ENCODE peak calls at places on chromosome 22, in four cellular contexts. One of them, this sample, is unnamed.

GRCh38 chr22:50136431-50137047 is 34.0 kb upstream of the PANX2 start:
- DNase-seq in progenitor cell of endocrine pancreas: no peak
- DNase-seq in vagina: no peak
- DNase-seq in HepG2: no peak
- DNase-seq in this sample: no peak

GRCh38 chr22:29623553-29624169 is 20.2 kb downstream of the NF2 start:
- DNase-seq in progenitor cell of endocrine pancreas: no peak
- DNase-seq in vagina: no peak
- DNase-seq in HepG2: no peak
- DNase-seq in this sample: no peak

GRCh38 chr22:17922925-17923898 is 101.1 kb downstream of the MICAL3 start:
- DNase-seq in progenitor cell of endocrine pancreas: no peak
- DNase-seq in HepG2: no peak
- DNase-seq in vagina: no peak
- DNase-seq in this sample: no peak

GRCh38 chr22:23705358-23705757 is 14.5 kb downstream of the RGL4 start:
- DNase-seq in vagina: no peak
- DNase-seq in progenitor cell of endocrine pancreas: no peak
- DNase-seq in HepG2: no peak
- DNase-seq in this sample: no peak

GRCh38 chr22:42780070-42780540 is 59.4 kb upstream of the A4GALT start:
- DNase-seq in HepG2: peak; percentile 87
- DNase-seq in progenitor cell of endocrine pancreas: peak; percentile 30
- DNase-seq in vagina: no peak
- DNase-seq in this sample: no peak

GRCh38 chr22:31881867-31882266 is 62.5 kb upstream of the YWHAH start:
- DNase-seq in progenitor cell of endocrine pancreas: no peak
- DNase-seq in HepG2: no peak
- DNase-seq in vagina: no peak
- DNase-seq in this sample: no peak

GRCh38 chr22:28570697-28571373 is 108.8 kb downstream of the TTC28 start:
- DNase-seq in vagina: no peak
- DNase-seq in progenitor cell of endocrine pancreas: no peak
- DNase-seq in HepG2: no peak
- DNase-seq in this sample: no peak

GRCh38 chr22:17912942-17913704 is 111.2 kb downstream of the MICAL3 start:
- DNase-seq in HepG2: no peak
- DNase-seq in progenitor cell of endocrine pancreas: no peak
- DNase-seq in vagina: no peak
- DNase-seq in this sample: no peak

GRCh38 chr22:43346521-43346929 is 3.4 kb upstream of the SCUBE1 start:
- DNase-seq in vagina: no peak
- DNase-seq in progenitor cell of endocrine pancreas: peak; percentile 72
- DNase-seq in HepG2: peak; percentile 30
- DNase-seq in this sample: peak; percentile 35

GRCh38 chr22:30596886-30597285 is 5.2 kb upstream of the PES1 start:
- DNase-seq in vagina: no peak
- DNase-seq in HepG2: no peak
- DNase-seq in progenitor cell of endocrine pancreas: no peak
- DNase-seq in this sample: no peak

GRCh38 chr22:41862530-41863266 is 29.8 kb downstream of the SREBF2 start:
- DNase-seq in vagina: no peak
- DNase-seq in HepG2: no peak
- DNase-seq in progenitor cell of endocrine pancreas: no peak
- DNase-seq in this sample: no peak

GRCh38 chr22:46941958-46942815 is 179.7 kb downstream of the TBC1D22A start:
- DNase-seq in vagina: peak; percentile 52
- DNase-seq in progenitor cell of endocrine pancreas: no peak
- DNase-seq in HepG2: no peak
- DNase-seq in this sample: no peak

GRCh38 chr22:27805841-27806240 is 4.3 kb upstream of the MN1 start:
- DNase-seq in progenitor cell of endocrine pancreas: no peak
- DNase-seq in HepG2: no peak
- DNase-seq in vagina: no peak
- DNase-seq in this sample: no peak

GRCh38 chr22:23685205-23685784 is 5.5 kb upstream of the RGL4 start:
- DNase-seq in progenitor cell of endocrine pancreas: no peak
- DNase-seq in HepG2: no peak
- DNase-seq in vagina: no peak
- DNase-seq in this sample: no peak

GRCh38 chr22:24753919-24754318 is 20.6 kb downstream of the PIWIL3 start:
- DNase-seq in HepG2: no peak
- DNase-seq in vagina: no peak
- DNase-seq in progenitor cell of endocrine pancreas: no peak
- DNase-seq in this sample: no peak

GRCh38 chr22:24759765-24760164 is 14.8 kb downstream of the PIWIL3 start:
- DNase-seq in vagina: no peak
- DNase-seq in HepG2: no peak
- DNase-seq in progenitor cell of endocrine pancreas: no peak
- DNase-seq in this sample: no peak

GRCh38 chr22:24761888-24762675 is 12.4 kb downstream of the PIWIL3 start:
- DNase-seq in progenitor cell of endocrine pancreas: no peak
- DNase-seq in HepG2: no peak
- DNase-seq in vagina: no peak
- DNase-seq in this sample: no peak

GRCh38 chr22:24760708-24761306 is 13.7 kb downstream of the PIWIL3 start:
- DNase-seq in HepG2: no peak
- DNase-seq in progenitor cell of endocrine pancreas: no peak
- DNase-seq in vagina: no peak
- DNase-seq in this sample: no peak

DNA sequence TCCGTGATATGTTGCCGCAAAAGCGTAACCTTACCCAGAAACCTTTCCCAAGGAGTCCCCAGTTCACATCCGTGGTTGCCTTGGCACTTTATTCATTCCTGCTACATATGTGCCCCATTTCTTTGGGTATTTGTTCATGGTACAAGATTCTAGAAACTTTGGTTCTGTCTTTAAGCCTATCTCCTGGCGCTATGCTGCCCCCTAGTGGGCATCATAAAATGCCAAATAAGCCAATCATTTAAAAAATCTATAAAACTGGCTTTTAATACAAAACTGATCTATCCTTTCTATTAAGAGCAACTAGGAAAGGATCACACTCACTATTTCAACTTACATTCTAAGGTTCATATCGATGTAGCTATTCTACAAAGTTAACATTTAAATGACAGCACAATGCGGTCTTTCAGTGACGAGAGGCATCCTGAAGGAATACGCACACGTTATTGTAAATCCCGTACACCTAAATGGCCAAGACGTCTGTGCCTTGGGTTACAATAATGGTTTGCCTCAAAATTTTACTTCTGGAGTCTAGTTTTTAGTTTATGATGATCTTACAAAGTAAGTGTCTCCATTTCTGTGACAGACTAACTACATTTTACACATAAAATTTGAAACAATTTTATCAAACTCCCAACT is 16.2 kb downstream of the PIWIL3 start:
- DNase-seq in progenitor cell of endocrine pancreas: peak; percentile 49
- DNase-seq in HepG2: peak; percentile 34
- DNase-seq in vagina: no peak
- DNase-seq in this sample: no peak
- TF ChIP-seq CTCF in progenitor cell of endocrine pancreas: peak; percentile 94
- TF ChIP-seq CTCF in HepG2: peak; percentile 75
- TF ChIP-seq CTCF in vagina: peak; percentile 62
- TF ChIP-seq CTCF in this sample: peak; percentile 88

DNA sequence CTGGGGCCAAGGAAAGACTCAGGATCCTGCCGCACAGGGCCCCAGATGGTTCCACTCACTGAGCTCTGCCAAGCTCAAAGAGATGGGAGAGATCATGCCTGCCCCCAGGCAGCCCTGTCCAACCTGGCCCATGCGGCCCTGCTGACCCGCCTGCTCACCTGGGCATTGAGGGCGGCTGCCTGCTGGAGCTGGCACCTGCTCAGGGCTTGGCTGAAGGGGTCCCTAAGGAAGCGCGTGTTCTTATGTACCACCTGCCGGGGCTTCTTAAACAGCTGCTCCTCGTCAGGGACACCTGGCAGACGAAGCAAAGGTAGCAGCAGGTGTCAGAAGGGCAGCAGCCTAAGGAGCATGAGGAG is 5.5 kb downstream of the ESS2 start:
- DNase-seq in vagina: no peak
- DNase-seq in progenitor cell of endocrine pancreas: no peak
- DNase-seq in HepG2: no peak
- DNase-seq in this sample: no peak
- TF ChIP-seq CTCF in vagina: no peak
- TF ChIP-seq CTCF in progenitor cell of endocrine pancreas: no peak
- TF ChIP-seq CTCF in HepG2: no peak
- TF ChIP-seq CTCF in this sample: no peak

DNA sequence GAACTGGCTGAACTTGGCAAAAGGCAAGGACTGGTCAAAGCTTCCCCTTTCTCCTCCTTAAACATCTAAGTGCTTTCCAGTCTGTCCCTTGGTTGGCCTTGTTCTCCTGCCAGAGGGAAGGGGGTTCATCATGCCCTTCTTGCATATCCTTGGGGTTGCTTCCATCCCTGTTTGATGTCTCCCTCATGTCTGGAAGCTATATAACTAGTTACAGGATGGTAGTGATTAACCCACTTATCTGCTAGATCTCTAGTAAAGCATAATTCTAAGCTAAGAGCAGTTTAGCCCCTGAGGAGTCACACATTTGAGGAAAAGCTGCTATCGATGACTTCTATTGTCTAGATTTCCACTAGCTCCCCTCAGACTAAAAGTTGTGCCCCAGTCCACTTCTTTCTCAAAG is 22.9 kb downstream of the APOL5 start:
- DNase-seq in vagina: no peak
- DNase-seq in progenitor cell of endocrine pancreas: no peak
- DNase-seq in HepG2: no peak
- DNase-seq in this sample: no peak
- TF ChIP-seq CTCF in vagina: no peak
- TF ChIP-seq CTCF in progenitor cell of endocrine pancreas: no peak
- TF ChIP-seq CTCF in HepG2: no peak
- TF ChIP-seq CTCF in this sample: no peak

GRCh38 chr22:37891926-37892325 is 14.2 kb upstream of the MICALL1 start:
- DNase-seq in HepG2: no peak
- DNase-seq in progenitor cell of endocrine pancreas: no peak
- DNase-seq in vagina: no peak
- DNase-seq in this sample: no peak

GRCh38 chr22:37884420-37884819 is 21.7 kb upstream of the MICALL1 start:
- DNase-seq in progenitor cell of endocrine pancreas: no peak
- DNase-seq in vagina: no peak
- DNase-seq in HepG2: no peak
- DNase-seq in this sample: no peak

GRCh38 chr22:37892566-37893338 is 13.3 kb upstream of the MICALL1 start:
- DNase-seq in HepG2: no peak
- DNase-seq in progenitor cell of endocrine pancreas: no peak
- DNase-seq in vagina: no peak
- DNase-seq in this sample: no peak

GRCh38 chr22:37893583-37893983 is 12.5 kb upstream of the MICALL1 start:
- DNase-seq in vagina: no peak
- DNase-seq in HepG2: peak; percentile 50
- DNase-seq in progenitor cell of endocrine pancreas: no peak
- DNase-seq in this sample: no peak

GRCh38 chr22:37887610-37888378 is 18.3 kb upstream of the MICALL1 start:
- DNase-seq in progenitor cell of endocrine pancreas: no peak
- DNase-seq in vagina: no peak
- DNase-seq in HepG2: no peak
- DNase-seq in this sample: no peak
- TF ChIP-seq CTCF in progenitor cell of endocrine pancreas: peak; percentile 23
- TF ChIP-seq CTCF in vagina: peak; percentile 54
- TF ChIP-seq CTCF in HepG2: peak; percentile 67
- TF ChIP-seq CTCF in this sample: peak; percentile 6

DNA sequence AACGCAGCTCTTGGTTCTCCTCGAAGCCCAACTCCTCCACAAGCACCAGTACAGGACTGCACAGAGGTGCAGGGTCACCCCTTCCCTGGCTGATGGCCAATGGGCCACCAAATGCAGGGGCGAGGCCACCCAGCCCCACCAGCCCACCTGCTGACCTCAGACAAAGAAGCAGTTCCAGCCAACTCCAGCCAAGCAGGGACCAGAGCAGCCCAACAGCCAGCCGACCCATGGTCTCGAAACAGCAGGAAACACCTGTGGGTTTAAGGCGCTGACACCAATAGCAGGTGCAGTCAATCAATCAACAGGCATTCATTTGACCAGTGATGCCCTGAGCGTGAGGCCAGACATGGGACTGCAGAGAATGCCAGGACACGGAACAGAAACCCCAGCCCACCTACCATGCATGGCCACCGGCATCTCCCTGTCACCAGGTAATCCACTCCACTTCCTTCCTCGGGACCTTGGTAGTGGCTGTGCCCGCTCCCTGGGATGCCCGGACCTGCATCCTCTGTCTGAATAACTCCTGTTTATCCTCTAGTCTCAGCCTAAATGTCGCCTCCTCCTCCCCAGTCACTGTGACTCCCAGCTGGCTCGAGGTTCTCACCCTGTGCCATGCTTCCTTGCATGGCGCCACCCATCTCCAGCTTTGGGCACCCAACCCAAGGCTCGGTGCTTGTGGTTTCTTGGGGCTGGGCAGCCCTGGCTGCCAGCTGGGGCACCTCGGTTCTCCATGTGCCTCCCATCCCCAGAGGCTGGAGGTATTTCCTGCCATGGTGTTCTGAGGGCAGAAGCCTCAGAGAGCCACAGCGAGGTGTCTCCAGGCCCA is 1475.4 kb downstream of the BRD1 start:
- DNase-seq in vagina: no peak
- DNase-seq in HepG2: no peak
- DNase-seq in progenitor cell of endocrine pancreas: no peak
- DNase-seq in this sample: no peak
- TF ChIP-seq CTCF in vagina: no peak
- TF ChIP-seq CTCF in HepG2: no peak
- TF ChIP-seq CTCF in progenitor cell of endocrine pancreas: no peak
- TF ChIP-seq CTCF in this sample: no peak

GRCh38 chr22:20011993-20012740 is 4.5 kb downstream of the ARVCF start:
- DNase-seq in vagina: no peak
- DNase-seq in HepG2: no peak
- DNase-seq in progenitor cell of endocrine pancreas: no peak
- DNase-seq in this sample: no peak

GRCh38 chr22:20014526-20015186 is 2.0 kb downstream of the ARVCF start:
- DNase-seq in vagina: no peak
- DNase-seq in HepG2: no peak
- DNase-seq in progenitor cell of endocrine pancreas: no peak
- DNase-seq in this sample: no peak

GRCh38 chr22:20012741-20013331 is 3.8 kb downstream of the ARVCF start:
- DNase-seq in HepG2: no peak
- DNase-seq in progenitor cell of endocrine pancreas: no peak
- DNase-seq in vagina: no peak
- DNase-seq in this sample: no peak

GRCh38 chr22:20015187-20015625 is 1.4 kb downstream of the ARVCF start:
- DNase-seq in vagina: no peak
- DNase-seq in HepG2: no peak
- DNase-seq in progenitor cell of endocrine pancreas: no peak
- DNase-seq in this sample: no peak

GRCh38 chr22:20013382-20013871 is 3.2 kb downstream of the ARVCF start:
- DNase-seq in vagina: no peak
- DNase-seq in HepG2: peak; percentile 45
- DNase-seq in progenitor cell of endocrine pancreas: peak; percentile 78
- DNase-seq in this sample: peak; percentile 77
- TF ChIP-seq CTCF in vagina: peak; percentile 57
- TF ChIP-seq CTCF in HepG2: peak; percentile 92
- TF ChIP-seq CTCF in progenitor cell of endocrine pancreas: peak; percentile 85
- TF ChIP-seq CTCF in this sample: peak; percentile 62